ENCODE peak calls at places on chromosomes 1 and 21, in nine cellular contexts. C, H, T, E, I, B, M, S and F are unnamed samples.

GRCh38 chr1:219126267-219126862 is 47.3 kb upstream of the LYPLAL1 start:
- DNase-seq in I (no peak), M (no peak), C (peak; percentile 67), T (no peak), H (peak; percentile 56), B (no peak), S (no peak), E (peak; percentile 57), F (no peak)

GRCh38 chr1:112508242-112509004 is at the start of gene WNT2B:
- DNase-seq in M (no peak), E (no peak), S (peak; percentile 60), H (no peak), C (no peak), T (no peak), B (no peak), I (no peak), F (no peak)

GRCh38 chr1:189654906-189655305 is 822.8 kb downstream of the BRINP3 start:
- DNase-seq in S (no peak), T (no peak), I (peak; percentile 71), M (no peak), B (no peak), H (no peak), C (peak; percentile 29), E (no peak), F (no peak)

GRCh38 chr1:6625579-6626149 is 996 bp downstream of the THAP3 start:
- DNase-seq in M (no peak), H (no peak), E (no peak), I (peak; percentile 26), S (no peak), C (peak; percentile 78), B (no peak), T (no peak), F (no peak)

GRCh38 chr1:205056188-205056611 is 13.2 kb downstream of the CNTN2 start:
- DNase-seq in I (no peak), C (no peak), B (no peak), H (no peak), T (no peak), S (peak; percentile 40), E (no peak), M (peak; percentile 78), F (no peak)

GRCh38 chr1:155976913-155977606 is 1.3 kb downstream of the ARHGEF2 start:
- DNase-seq in C (no peak), I (no peak), H (no peak), T (no peak), S (no peak), M (no peak), E (no peak), B (no peak), F (no peak)

GRCh38 chr21:26806734-26807372 is 38.4 kb downstream of the ADAMTS1 start:
- DNase-seq in S (no peak), H (no peak), I (peak; percentile 93), M (no peak), C (no peak), T (no peak), E (no peak), B (no peak), F (no peak)

GRCh38 chr1:23732363-23733224 is 10.7 kb upstream of the ELOA start:
- DNase-seq in S (no peak), B (no peak), I (peak; percentile 59), E (no peak), T (no peak), M (no peak), H (no peak), C (no peak), F (no peak)

GRCh38 chr21:17295997-17296396 is 216.8 kb upstream of the CXADR start:
- DNase-seq in I (no peak), H (no peak), E (no peak), T (no peak), B (no peak), C (no peak), M (no peak), S (no peak), F (no peak)

GRCh38 chr1:169809370-169810095 is 14.8 kb upstream of the METTL18 start:
- DNase-seq in T (no peak), I (peak; percentile 37), B (no peak), E (peak; percentile 12), C (peak; percentile 67), H (no peak), M (no peak), S (peak; percentile 48), F (no peak)

GRCh38 chr1:182680901-182681300 is 3.5 kb downstream of the RGS8 start:
- DNase-seq in M (no peak), C (no peak), I (peak; percentile 82), H (no peak), T (no peak), S (no peak), E (no peak), B (no peak), F (no peak)

GRCh38 chr21:45469273-45470086 is 64.5 kb downstream of the COL18A1 start:
- DNase-seq in I (no peak), T (no peak), E (no peak), B (peak; percentile 57), C (no peak), H (no peak), S (peak; percentile 83), M (no peak), F (no peak)

GRCh38 chr1:110011527-110012041 is 22.8 kb upstream of the STRIP1 start:
- DNase-seq in I (peak; percentile 72), T (no peak), C (peak; percentile 74), M (no peak), S (peak; percentile 57), E (no peak), B (no peak), H (no peak), F (no peak)

GRCh38 chr1:189880135-189880534 is 597.5 kb downstream of the BRINP3 start:
- DNase-seq in C (no peak), T (no peak), M (no peak), S (no peak), E (no peak), B (no peak), H (no peak), I (no peak), F (no peak)

GRCh38 chr21:42556476-42556875 is 42.8 kb downstream of the SLC37A1 start:
- DNase-seq in C (no peak), H (no peak), M (no peak), T (peak; percentile 3), B (no peak), E (no peak), I (no peak), S (no peak), F (no peak)

GRCh38 chr1:22665752-22666151 is 12.7 kb downstream of the C1QB start:
- DNase-seq in S (peak; percentile 80), I (peak; percentile 11), H (no peak), B (peak; percentile 37), E (no peak), T (no peak), C (peak; percentile 20), M (no peak), F (no peak)

GRCh38 chr1:90561926-90562325 is 155.2 kb downstream of the BARHL2 start:
- DNase-seq in H (no peak), T (no peak), B (no peak), M (no peak), C (no peak), I (no peak), E (no peak), S (no peak), F (no peak)
- TF ChIP-seq CTCF in H (no peak), T (no peak), B (no peak), M (no peak), C (no peak), I (no peak), E (no peak), S (peak; percentile 20), F (no peak)

GRCh38 chr1:17755120-17755519 is at the start of gene ACTL8:
- DNase-seq in H (no peak), S (no peak), M (no peak), T (no peak), I (no peak), E (no peak), B (no peak), C (no peak), F (no peak)
- TF ChIP-seq CTCF in H (no peak), S (peak; percentile 25), M (peak; percentile 54), T (no peak), I (peak; percentile 2), E (peak; percentile 68), B (peak; percentile 31), C (peak; percentile 27), F (peak; percentile 58)

DNA sequence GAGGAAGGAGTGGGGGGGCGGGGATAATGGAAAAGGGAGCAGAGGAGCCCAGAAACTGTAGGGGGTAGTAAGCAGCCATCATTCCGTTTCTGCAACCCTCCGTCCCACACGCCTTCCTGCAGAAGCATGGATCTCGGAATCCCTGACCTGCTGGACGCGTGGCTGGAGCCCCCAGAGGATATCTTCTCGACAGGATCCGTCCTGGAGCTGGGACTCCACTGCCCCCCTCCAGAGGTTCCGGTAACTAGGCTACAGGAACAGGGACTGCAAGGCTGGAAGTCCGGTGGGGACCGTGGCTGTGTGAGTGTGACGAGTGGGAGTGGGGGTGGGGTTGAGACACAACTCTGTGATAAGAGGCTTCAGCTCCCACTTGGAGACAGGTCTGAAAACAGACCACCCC is 698 bp downstream of the CREB3L4 start:
- DNase-seq in C (no peak), B (no peak), E (no peak), M (no peak), I (no peak), T (no peak), S (no peak), H (no peak), F (no peak)
- TF ChIP-seq CTCF in C (no peak), B (no peak), E (no peak), M (no peak), I (no peak), T (no peak), S (no peak), H (no peak), F (no peak)

GRCh38 chr1:53392460-53392859 is 64.6 kb upstream of the LRP8 start:
- DNase-seq in M (peak; percentile 52), S (no peak), H (no peak), T (no peak), I (no peak), E (no peak), B (no peak), C (no peak), F (no peak)
- TF ChIP-seq CTCF in M (no peak), S (no peak), H (no peak), T (no peak), I (no peak), E (no peak), B (no peak), C (no peak), F (no peak)

GRCh38 chr1:180507826-180508724 is 5.7 kb upstream of the ACBD6 start:
- DNase-seq in I (peak; percentile 66), B (no peak), H (no peak), S (no peak), C (peak; percentile 55), T (no peak), M (no peak), E (peak; percentile 60), F (no peak)
- TF ChIP-seq CTCF in I (peak; percentile 7), B (no peak), H (peak; percentile 14), S (no peak), C (no peak), T (no peak), M (peak; percentile 40), E (no peak), F (no peak)

GRCh38 chr1:203083463-203083921 is 2.3 kb downstream of the MYOG start:
- DNase-seq in S (no peak), B (no peak), C (no peak), T (no peak), I (no peak), E (no peak), H (no peak), M (peak; percentile 56), F (peak; percentile 51)
- TF ChIP-seq CTCF in S (no peak), B (no peak), C (no peak), T (no peak), I (no peak), E (no peak), H (no peak), M (no peak), F (no peak)